ENCODE peak calls at places on chromosome 11, in nine cellular contexts. One of them, this sample, is unnamed. For H3K27me3, the result is how much of the 10 kb centered on the place peaks cover.

GRCh38 chr11:12066056-12066798 is 44.2 kb upstream of the MICAL2 start:
- DNase-seq in AG04450: peak
- DNase-seq in GM06990: no peak
- DNase-seq in upper lobe of right lung: no peak
- DNase-seq in Peyer's patch: no peak
- DNase-seq in tibial artery: no peak
- DNase-seq in pancreas: peak
- DNase-seq in PC-3: peak
- DNase-seq in IMR-90: peak
- DNase-seq in this sample: no peak

GRCh38 chr11:30424336-30424735 is 101.4 kb downstream of the ARL14EP start:
- DNase-seq in AG04450: no peak
- DNase-seq in GM06990: no peak
- DNase-seq in upper lobe of right lung: no peak
- DNase-seq in Peyer's patch: no peak
- DNase-seq in tibial artery: no peak
- DNase-seq in pancreas: no peak
- DNase-seq in PC-3: no peak
- DNase-seq in IMR-90: no peak
- DNase-seq in this sample: no peak

GRCh38 chr11:18457435-18457834 is 1.8 kb downstream of the LDHAL6A start:
- DNase-seq in AG04450: no peak
- DNase-seq in GM06990: no peak
- DNase-seq in upper lobe of right lung: no peak
- DNase-seq in Peyer's patch: no peak
- DNase-seq in tibial artery: no peak
- DNase-seq in pancreas: peak
- DNase-seq in PC-3: peak
- DNase-seq in IMR-90: no peak
- DNase-seq in this sample: no peak

GRCh38 chr11:16767137-16767536 is 28.7 kb downstream of the C11orf58 start:
- DNase-seq in AG04450: no peak
- DNase-seq in GM06990: no peak
- DNase-seq in upper lobe of right lung: no peak
- DNase-seq in Peyer's patch: no peak
- DNase-seq in tibial artery: no peak
- DNase-seq in pancreas: no peak
- DNase-seq in PC-3: no peak
- DNase-seq in IMR-90: no peak
- DNase-seq in this sample: no peak

GRCh38 chr11:111762526-111762925 is 3.7 kb downstream of the PPP2R1B start:
- DNase-seq in AG04450: no peak
- DNase-seq in GM06990: no peak
- DNase-seq in upper lobe of right lung: no peak
- DNase-seq in Peyer's patch: no peak
- DNase-seq in tibial artery: no peak
- DNase-seq in pancreas: no peak
- DNase-seq in PC-3: no peak
- DNase-seq in IMR-90: no peak
- DNase-seq in this sample: no peak

GRCh38 chr11:8658210-8658968 is 24.1 kb downstream of the TRIM66 start:
- DNase-seq in AG04450: no peak
- DNase-seq in GM06990: no peak
- DNase-seq in upper lobe of right lung: no peak
- DNase-seq in Peyer's patch: no peak
- DNase-seq in tibial artery: no peak
- DNase-seq in pancreas: no peak
- DNase-seq in PC-3: no peak
- DNase-seq in IMR-90: peak
- DNase-seq in this sample: no peak

GRCh38 chr11:111778047-111778558 is 11.9 kb upstream of the PPP2R1B start:
- DNase-seq in AG04450: no peak
- DNase-seq in GM06990: no peak
- DNase-seq in upper lobe of right lung: no peak
- DNase-seq in Peyer's patch: no peak
- DNase-seq in tibial artery: no peak
- DNase-seq in pancreas: no peak
- DNase-seq in PC-3: no peak
- DNase-seq in IMR-90: no peak
- DNase-seq in this sample: no peak

GRCh38 chr11:12853652-12854296 is 155.3 kb upstream of the RASSF10 start:
- DNase-seq in AG04450: no peak
- DNase-seq in GM06990: no peak
- DNase-seq in upper lobe of right lung: no peak
- DNase-seq in Peyer's patch: no peak
- DNase-seq in tibial artery: no peak
- DNase-seq in pancreas: peak
- DNase-seq in PC-3: no peak
- DNase-seq in IMR-90: peak
- DNase-seq in this sample: no peak

GRCh38 chr11:2458321-2458720 is 13.5 kb downstream of the KCNQ1 start:
- DNase-seq in AG04450: no peak
- DNase-seq in GM06990: no peak
- DNase-seq in upper lobe of right lung: peak
- DNase-seq in Peyer's patch: no peak
- DNase-seq in tibial artery: no peak
- DNase-seq in pancreas: no peak
- DNase-seq in PC-3: no peak
- DNase-seq in IMR-90: no peak
- DNase-seq in this sample: no peak

GRCh38 chr11:10659339-10660216 is 34.0 kb downstream of the IRAG1 start:
- DNase-seq in AG04450: peak
- DNase-seq in GM06990: no peak
- DNase-seq in upper lobe of right lung: peak
- DNase-seq in Peyer's patch: no peak
- DNase-seq in tibial artery: peak
- DNase-seq in pancreas: no peak
- DNase-seq in PC-3: peak
- DNase-seq in IMR-90: peak
- DNase-seq in this sample: no peak

GRCh38 chr11:19241260-19242183 is 777 bp upstream of the E2F8 start:
- DNase-seq in AG04450: no peak
- DNase-seq in GM06990: peak
- DNase-seq in upper lobe of right lung: peak
- DNase-seq in Peyer's patch: no peak
- DNase-seq in tibial artery: no peak
- DNase-seq in pancreas: no peak
- DNase-seq in PC-3: peak
- DNase-seq in IMR-90: no peak
- DNase-seq in this sample: no peak

GRCh38 chr11:44774131-44774530 is 47.4 kb downstream of the TSPAN18 start:
- DNase-seq in AG04450: no peak
- DNase-seq in GM06990: no peak
- DNase-seq in upper lobe of right lung: no peak
- DNase-seq in Peyer's patch: no peak
- DNase-seq in tibial artery: no peak
- DNase-seq in pancreas: no peak
- DNase-seq in PC-3: no peak
- DNase-seq in IMR-90: no peak
- DNase-seq in this sample: no peak

GRCh38 chr11:68313574-68314202 is 1.3 kb downstream of the LRP5 start:
- DNase-seq in AG04450: no peak
- DNase-seq in GM06990: no peak
- DNase-seq in upper lobe of right lung: peak
- DNase-seq in Peyer's patch: no peak
- DNase-seq in tibial artery: no peak
- DNase-seq in pancreas: no peak
- DNase-seq in PC-3: peak
- DNase-seq in IMR-90: peak
- DNase-seq in this sample: no peak

DNA sequence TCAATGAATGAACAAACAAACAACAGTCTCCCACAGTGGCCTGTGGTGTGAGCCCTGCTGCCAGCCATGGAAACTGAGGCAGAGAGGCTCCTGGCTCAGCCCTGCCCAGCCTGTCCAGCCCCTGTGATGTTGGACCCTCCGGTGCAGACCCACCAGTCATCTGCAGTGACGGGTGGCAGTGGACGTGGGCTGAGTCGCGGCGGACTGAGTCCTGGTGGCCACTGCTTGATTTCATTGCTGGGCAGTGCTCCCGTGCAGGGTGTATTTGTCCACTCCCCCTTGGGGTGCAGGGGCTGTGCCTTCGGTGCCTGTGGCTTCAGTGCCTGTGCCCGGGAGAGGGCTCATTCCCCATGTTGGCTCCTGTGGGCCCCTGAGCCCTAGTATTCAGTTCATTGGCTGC is 31.9 kb upstream of the MUC5AC start:
- DNase-seq in AG04450: no peak
- DNase-seq in GM06990: no peak
- DNase-seq in upper lobe of right lung: no peak
- DNase-seq in Peyer's patch: no peak
- DNase-seq in tibial artery: peak
- DNase-seq in pancreas: no peak
- DNase-seq in PC-3: no peak
- DNase-seq in IMR-90: no peak
- DNase-seq in this sample: no peak
- H3K27me3 ChIP-seq in AG04450: under half
- H3K27me3 ChIP-seq in GM06990: under half
- H3K27me3 ChIP-seq in upper lobe of right lung: under half
- H3K27me3 ChIP-seq in Peyer's patch: under half
- H3K27me3 ChIP-seq in tibial artery: half or more
- H3K27me3 ChIP-seq in pancreas: under half
- H3K27me3 ChIP-seq in PC-3: under half
- H3K27me3 ChIP-seq in IMR-90: under half
- H3K27me3 ChIP-seq in this sample: under half

GRCh38 chr11:61534025-61534900 is 25.7 kb downstream of the LRRC10B start:
- DNase-seq in AG04450: no peak
- DNase-seq in GM06990: no peak
- DNase-seq in upper lobe of right lung: no peak
- DNase-seq in Peyer's patch: no peak
- DNase-seq in tibial artery: no peak
- DNase-seq in pancreas: no peak
- DNase-seq in PC-3: no peak
- DNase-seq in IMR-90: no peak
- DNase-seq in this sample: no peak

GRCh38 chr11:61534901-61535839 is 26.6 kb downstream of the LRRC10B start:
- DNase-seq in AG04450: no peak
- DNase-seq in GM06990: no peak
- DNase-seq in upper lobe of right lung: no peak
- DNase-seq in Peyer's patch: no peak
- DNase-seq in tibial artery: no peak
- DNase-seq in pancreas: no peak
- DNase-seq in PC-3: no peak
- DNase-seq in IMR-90: no peak
- DNase-seq in this sample: no peak

GRCh38 chr11:61533039-61533375 is 24.5 kb downstream of the LRRC10B start:
- DNase-seq in AG04450: no peak
- DNase-seq in GM06990: no peak
- DNase-seq in upper lobe of right lung: no peak
- DNase-seq in Peyer's patch: no peak
- DNase-seq in tibial artery: no peak
- DNase-seq in pancreas: no peak
- DNase-seq in PC-3: no peak
- DNase-seq in IMR-90: no peak
- DNase-seq in this sample: no peak

GRCh38 chr11:61532136-61533038 is 23.8 kb downstream of the LRRC10B start:
- DNase-seq in AG04450: no peak
- DNase-seq in GM06990: no peak
- DNase-seq in upper lobe of right lung: no peak
- DNase-seq in Peyer's patch: peak
- DNase-seq in tibial artery: no peak
- DNase-seq in pancreas: peak
- DNase-seq in PC-3: peak
- DNase-seq in IMR-90: no peak
- DNase-seq in this sample: peak

DNA sequence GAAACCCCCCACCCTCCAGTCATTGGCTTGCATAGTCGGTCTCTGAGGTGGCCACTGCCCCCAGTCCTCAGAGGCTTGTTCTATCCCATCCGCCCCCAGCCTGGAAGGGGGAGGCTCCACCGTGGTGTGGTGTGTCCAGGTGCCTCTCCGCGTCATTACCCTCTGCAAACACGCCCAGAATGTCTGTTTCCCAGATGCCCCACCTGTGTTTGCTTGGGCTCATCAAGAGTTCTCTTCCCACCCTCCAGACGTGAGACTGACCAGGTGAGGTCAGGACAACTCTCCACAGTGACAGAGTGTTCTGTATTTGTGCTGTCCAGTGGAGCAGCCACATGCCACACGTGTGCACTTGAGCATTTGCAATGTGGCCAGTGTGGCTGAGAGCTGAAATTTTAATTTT is 24.9 kb downstream of the LRRC10B start:
- DNase-seq in AG04450: no peak
- DNase-seq in GM06990: no peak
- DNase-seq in upper lobe of right lung: no peak
- DNase-seq in Peyer's patch: no peak
- DNase-seq in tibial artery: no peak
- DNase-seq in pancreas: no peak
- DNase-seq in PC-3: peak
- DNase-seq in IMR-90: no peak
- DNase-seq in this sample: no peak
- H3K27me3 ChIP-seq in AG04450: half or more
- H3K27me3 ChIP-seq in GM06990: under half
- H3K27me3 ChIP-seq in upper lobe of right lung: under half
- H3K27me3 ChIP-seq in Peyer's patch: under half
- H3K27me3 ChIP-seq in tibial artery: half or more
- H3K27me3 ChIP-seq in pancreas: under half
- H3K27me3 ChIP-seq in PC-3: under half
- H3K27me3 ChIP-seq in IMR-90: half or more
- H3K27me3 ChIP-seq in this sample: under half

GRCh38 chr11:128172046-128172878 is 415.1 kb downstream of the ETS1 start:
- DNase-seq in AG04450: peak
- DNase-seq in GM06990: peak
- DNase-seq in upper lobe of right lung: peak
- DNase-seq in Peyer's patch: peak
- DNase-seq in tibial artery: peak
- DNase-seq in pancreas: peak
- DNase-seq in PC-3: peak
- DNase-seq in IMR-90: peak
- DNase-seq in this sample: peak
- H3K27me3 ChIP-seq in AG04450: under half
- H3K27me3 ChIP-seq in GM06990: under half
- H3K27me3 ChIP-seq in upper lobe of right lung: under half
- H3K27me3 ChIP-seq in Peyer's patch: under half
- H3K27me3 ChIP-seq in tibial artery: under half
- H3K27me3 ChIP-seq in pancreas: under half
- H3K27me3 ChIP-seq in PC-3: under half
- H3K27me3 ChIP-seq in IMR-90: under half
- H3K27me3 ChIP-seq in this sample: under half

DNA sequence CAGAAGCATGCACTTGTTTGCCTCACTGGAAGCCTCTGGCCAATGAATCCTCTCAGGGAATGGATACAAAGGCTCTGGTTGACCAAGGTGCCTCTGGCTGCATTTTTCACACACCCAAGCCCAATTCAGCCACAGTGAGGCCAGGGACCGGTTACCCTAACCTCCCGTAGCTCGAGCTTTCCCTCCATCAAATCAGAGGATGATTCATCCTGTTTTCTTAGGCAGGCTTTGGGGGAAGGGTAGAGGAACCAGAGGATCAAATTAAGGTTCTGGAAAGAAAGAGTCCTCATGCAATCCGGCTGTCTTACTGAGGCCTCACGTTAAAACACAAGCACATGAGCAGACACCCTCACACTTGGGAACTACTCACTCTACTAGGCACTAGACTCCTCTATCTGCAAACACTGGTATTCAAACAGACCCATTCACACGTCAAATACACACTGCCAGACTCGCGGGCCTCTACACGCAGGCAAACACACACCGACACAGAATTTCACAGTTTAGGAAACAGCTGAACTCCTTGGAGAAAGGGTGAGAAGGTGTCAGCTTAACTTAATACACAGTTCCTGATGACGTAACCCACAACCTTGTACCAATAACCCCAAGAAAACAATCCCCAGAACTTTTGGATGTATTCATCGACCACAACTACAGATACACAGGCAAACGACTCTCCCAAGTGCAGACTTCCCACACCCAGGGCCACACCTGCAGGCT is 12.4 kb downstream of the NRXN2 start:
- DNase-seq in AG04450: no peak
- DNase-seq in GM06990: no peak
- DNase-seq in upper lobe of right lung: peak
- DNase-seq in Peyer's patch: no peak
- DNase-seq in tibial artery: no peak
- DNase-seq in pancreas: no peak
- DNase-seq in PC-3: peak
- DNase-seq in IMR-90: peak
- DNase-seq in this sample: no peak
- H3K27me3 ChIP-seq in AG04450: under half
- H3K27me3 ChIP-seq in GM06990: under half
- H3K27me3 ChIP-seq in upper lobe of right lung: half or more
- H3K27me3 ChIP-seq in Peyer's patch: under half
- H3K27me3 ChIP-seq in tibial artery: half or more
- H3K27me3 ChIP-seq in pancreas: under half
- H3K27me3 ChIP-seq in PC-3: under half
- H3K27me3 ChIP-seq in IMR-90: half or more
- H3K27me3 ChIP-seq in this sample: under half

This sample was measured in CD4-positive, alpha-beta memory T cell.